ENCODE peak calls at places on chromosomes 11 and 22, in six cellular contexts. R, B, S, H, K and N are unnamed samples.

GRCh38 chr11:130774703-130775102 is 141.6 kb downstream of the SNX19 start:
- DNase-seq in S (no peak), K (no peak), R (no peak), B (no peak), H (no peak), N (no peak)

GRCh38 chr11:92322225-92322624 is 97.6 kb downstream of the FAT3 start:
- DNase-seq in H (no peak), K (no peak), R (no peak), S (no peak), B (no peak), N (no peak)

GRCh38 chr11:44905131-44905866 is 45.4 kb downstream of the TP53I11 start:
- DNase-seq in H (no peak), R (no peak), B (no peak), K (no peak), S (no peak), N (no peak)

GRCh38 chr11:69920500-69921428 is 101.5 kb upstream of the FGF3 start:
- DNase-seq in B (peak), K (peak), R (no peak), H (no peak), S (no peak), N (no peak)

GRCh38 chr11:47078751-47079524 is 97.7 kb downstream of the ARFGAP2 start:
- DNase-seq in H (no peak), S (no peak), K (no peak), B (no peak), R (no peak), N (peak)

GRCh38 chr11:94835571-94835970 is 67.4 kb downstream of the AMOTL1 start:
- DNase-seq in S (no peak), B (no peak), H (no peak), R (no peak), K (no peak), N (no peak)

GRCh38 chr11:44625759-44626523 is 60.5 kb downstream of the CD82 start:
- DNase-seq in H (no peak), K (peak), B (peak), R (no peak), S (no peak), N (no peak)

GRCh38 chr11:38460429-38460828 is 1862.4 kb upstream of the RAG2 start:
- DNase-seq in H (peak), S (no peak), R (no peak), K (no peak), B (no peak), N (no peak)

GRCh38 chr11:26572770-26573402 is 823 bp upstream of the MUC15 start:
- DNase-seq in K (no peak), B (no peak), R (no peak), S (no peak), H (no peak), N (no peak)

GRCh38 chr11:63888170-63889086 is 28.5 kb downstream of the RCOR2 start:
- DNase-seq in S (no peak), K (peak), H (peak), B (peak), R (no peak), N (no peak)

GRCh38 chr11:16026849-16027248 is 329.5 kb downstream of the SOX6 start:
- DNase-seq in K (no peak), R (no peak), H (no peak), B (no peak), S (no peak), N (no peak)

GRCh38 chr22:37462983-37463382 is 23.2 kb downstream of the MFNG start:
- DNase-seq in K (no peak), H (no peak), S (no peak), R (no peak), B (no peak), N (no peak)

GRCh38 chr11:76574406-76574805 is 96.1 kb downstream of the LRRC32 start:
- DNase-seq in K (no peak), S (no peak), H (no peak), B (no peak), R (no peak), N (no peak)

GRCh38 chr11:76649964-76650363 is 20.6 kb downstream of the LRRC32 start:
- DNase-seq in S (no peak), R (no peak), K (peak), B (no peak), H (no peak), N (no peak)

GRCh38 chr11:109970516-109971183 is 122.5 kb upstream of the ZC3H12C start:
- DNase-seq in K (no peak), B (no peak), H (no peak), S (no peak), R (no peak), N (no peak)

GRCh38 chr11:34002420-34002819 is 49.1 kb upstream of the CAPRIN1 start:
- DNase-seq in K (no peak), B (no peak), H (peak), S (no peak), R (no peak), N (peak)

GRCh38 chr11:64437426-64437825 is 78.5 kb downstream of the RPS6KA4 start:
- DNase-seq in H (no peak), B (peak), K (no peak), S (no peak), R (no peak), N (no peak)